ENCODE peak calls at places on chromosomes 1 and 21, in eight cellular contexts. N is COR-L47; J is skeletal muscle cell; H is esophagus muscularis mucosa; V is glomerular endothelial cell; L is mucosa of descending colon; X is CD4-positive, alpha-beta memory T cell; C is fibroblast of mammary gland. A is an unnamed sample.
A peak's percentile ranks its signal among the peaks of the same experiment; 100 is the strongest.

GRCh38 chr1:116807394-116807793 is 53.2 kb downstream of the CD2 start:
- DNase-seq in N (no peak), J (no peak), H (peak; percentile 42), V (no peak), L (no peak), X (no peak), C (no peak), A (no peak)

GRCh38 chr1:21541835-21542234 is 32.6 kb downstream of the ALPL start:
- DNase-seq in N (no peak), J (peak; percentile 57), H (no peak), V (no peak), L (no peak), X (no peak), C (peak; percentile 86), A (peak; percentile 59)

GRCh38 chr1:227357229-227358078 is 39.2 kb upstream of the CDC42BPA start:
- DNase-seq in N (no peak), J (peak; percentile 70), H (no peak), V (peak; percentile 92), L (peak; percentile 47), X (no peak), C (peak; percentile 85), A (peak; percentile 56)

GRCh38 chr1:156947127-156947526 is 26.7 kb downstream of the LRRC71 start:
- DNase-seq in N (no peak), J (no peak), H (no peak), V (no peak), L (no peak), X (no peak), C (no peak), A (no peak)

GRCh38 chr1:12275370-12275769 is 45.5 kb downstream of the VPS13D start:
- DNase-seq in N (no peak), J (no peak), H (no peak), V (no peak), L (peak; percentile 40), X (peak; percentile 19), C (peak; percentile 28), A (no peak)

GRCh38 chr1:91036894-91037829 is 15.3 kb upstream of the ZNF644 start:
- DNase-seq in N (no peak), J (no peak), H (no peak), V (no peak), L (peak; percentile 63), X (no peak), C (no peak), A (no peak)

GRCh38 chr1:59026472-59026948 is 242.7 kb upstream of the JUN start:
- DNase-seq in N (no peak), J (peak; percentile 41), H (no peak), V (no peak), L (no peak), X (no peak), C (peak; percentile 95), A (peak; percentile 98)

GRCh38 chr1:22317231-22317919 is 134.3 kb upstream of the ZBTB40 start:
- DNase-seq in N (no peak), J (no peak), H (no peak), V (no peak), L (no peak), X (no peak), C (no peak), A (no peak)

GRCh38 chr1:224497714-224498573 is 63.3 kb upstream of the WDR26 start:
- DNase-seq in N (no peak), J (peak; percentile 67), H (no peak), V (no peak), L (no peak), X (peak; percentile 17), C (peak; percentile 89), A (peak; percentile 64)

GRCh38 chr1:68558321-68559026 is 61.6 kb upstream of the DEPDC1 start:
- DNase-seq in N (no peak), J (no peak), H (no peak), V (no peak), L (no peak), X (no peak), C (peak; percentile 20), A (no peak)

GRCh38 chr1:59008599-59009347 is 224.9 kb upstream of the JUN start:
- DNase-seq in N (no peak), J (no peak), H (no peak), V (no peak), L (no peak), X (no peak), C (peak; percentile 55), A (no peak)

GRCh38 chr21:36423772-36424433 is 38.7 kb downstream of the CHAF1B start:
- DNase-seq in N (no peak), J (no peak), H (no peak), V (no peak), L (no peak), X (no peak), C (no peak), A (no peak)

GRCh38 chr1:218201004-218201403 is 84.1 kb upstream of the RRP15 start:
- DNase-seq in N (no peak), J (no peak), H (no peak), V (no peak), L (no peak), X (no peak), C (no peak), A (peak; percentile 24)

GRCh38 chr1:111148376-111148881 is 8.4 kb downstream of the CEPT1 start:
- DNase-seq in N (no peak), J (no peak), H (no peak), V (no peak), L (no peak), X (no peak), C (no peak), A (no peak)

GRCh38 chr1:24555591-24556413 is at the start of gene NCMAP:
- DNase-seq in N (no peak), J (no peak), H (no peak), V (no peak), L (peak; percentile 79), X (peak; percentile 32), C (no peak), A (no peak)

GRCh38 chr1:111515291-111516007 is 12.0 kb upstream of the ADORA3 start:
- DNase-seq in N (no peak), J (no peak), H (no peak), V (no peak), L (no peak), X (no peak), C (peak; percentile 56), A (no peak)

GRCh38 chr1:156385534-156386031 is 16.6 kb downstream of the RHBG start:
- DNase-seq in N (peak; percentile 78), J (no peak), H (no peak), V (peak; percentile 22), L (peak; percentile 80), X (peak; percentile 80), C (peak; percentile 64), A (peak; percentile 32)

GRCh38 chr1:2966940-2967725 is 54.1 kb upstream of the ACTRT2 start:
- DNase-seq in N (no peak), J (no peak), H (no peak), V (no peak), L (no peak), X (no peak), C (no peak), A (no peak)

GRCh38 chr1:110255388-110255787 is 45.3 kb downstream of the KCNC4 start:
- DNase-seq in N (peak; percentile 71), J (no peak), H (no peak), V (peak; percentile 44), L (no peak), X (peak; percentile 11), C (no peak), A (no peak)

GRCh38 chr1:207985190-207985589 is 74.3 kb upstream of the CD34 start:
- DNase-seq in N (no peak), J (no peak), H (no peak), V (no peak), L (no peak), X (no peak), C (no peak), A (no peak)

GRCh38 chr1:13663969-13664368 is 36.0 kb upstream of the PRDM2 start:
- DNase-seq in N (no peak), J (no peak), H (no peak), V (no peak), L (no peak), X (no peak), C (no peak), A (no peak)

GRCh38 chr21:17585875-17586450 is 26.7 kb downstream of the BTG3 start:
- DNase-seq in N (peak; percentile 37), J (no peak), H (no peak), V (peak; percentile 36), L (peak; percentile 58), X (peak; percentile 45), C (peak; percentile 70), A (peak; percentile 20)

GRCh38 chr1:118989878-118990378 is 1.8 kb upstream of the TBX15 start:
- DNase-seq in N (no peak), J (peak; percentile 73), H (no peak), V (no peak), L (no peak), X (no peak), C (peak; percentile 84), A (no peak)

GRCh38 chr1:109255097-109255651 is 5.8 kb downstream of the CELSR2 start:
- DNase-seq in N (no peak), J (no peak), H (no peak), V (no peak), L (no peak), X (no peak), C (no peak), A (no peak)

GRCh38 chr1:245923215-245923614 is 583.9 kb downstream of the SMYD3 start:
- DNase-seq in N (no peak), J (no peak), H (no peak), V (no peak), L (no peak), X (no peak), C (no peak), A (no peak)

GRCh38 chr1:26959722-26960624 is at the start of gene KDF1:
- DNase-seq in N (peak; percentile 82), J (no peak), H (no peak), V (no peak), L (peak; percentile 90), X (peak; percentile 63), C (no peak), A (no peak)

GRCh38 chr21:33155457-33155856 is 74.3 kb upstream of the IFNAR2 start:
- DNase-seq in N (no peak), J (no peak), H (no peak), V (no peak), L (peak; percentile 3), X (no peak), C (no peak), A (no peak)

GRCh38 chr1:244761279-244761678 is 74.2 kb upstream of the COX20 start:
- DNase-seq in N (no peak), J (no peak), H (no peak), V (no peak), L (no peak), X (no peak), C (no peak), A (no peak)

GRCh38 chr1:58592521-58593134 is 15.6 kb upstream of the TACSTD2 start:
- DNase-seq in N (no peak), J (peak; percentile 74), H (no peak), V (peak; percentile 89), L (no peak), X (no peak), C (peak; percentile 83), A (peak; percentile 68)